ENCODE peak calls at places on chromosomes 2 and 18, in nine cellular contexts. M is stimulated activated CD4-positive, alpha-beta T cell treated with anti-CD3 and anti-CD28 coated beads, Interleukin-12 subunit alpha, Interleukin-12 subunit beta, amount 100 ng/mL, for 4 hours; R is CD4-positive, alpha-beta memory T cell; D is PC-3; S is activated CD8-positive, alpha-beta memory T cell treated with anti-CD3 and anti-CD28 coated beads, Interleukin-2, amount 10 ng/mL, durations not matched to agents 7 days and 5 days; L is DMS153; U is heart right ventricle; F is stimulated activated naive CD4-positive, alpha-beta T cell treated with Interleukin-2 at 50 U/mL for 16 hours; H is stromal cell of bone marrow. I is an unnamed sample.

GRCh38 chr18:64519191-64519590 is 370.3 kb upstream of the LINC00305 start:
- DNase-seq in M (no peak), R (no peak), D (no peak), S (no peak), L (no peak), U (no peak), F (no peak), H (no peak), I (no peak)

GRCh38 chr2:38230756-38231155 is 146.3 kb downstream of the ATL2 start:
- DNase-seq in M (no peak), R (no peak), D (no peak), S (no peak), L (no peak), U (no peak), F (no peak), H (no peak), I (no peak)

GRCh38 chr2:147500229-147500628 is 344.6 kb upstream of the ACVR2A start:
- DNase-seq in M (no peak), R (peak; percentile 51), D (no peak), S (no peak), L (no peak), U (no peak), F (no peak), H (no peak), I (no peak)

GRCh38 chr18:11585596-11585995 is 23.8 kb upstream of the SLC35G4 start:
- DNase-seq in M (no peak), R (no peak), D (no peak), S (no peak), L (no peak), U (no peak), F (no peak), H (no peak), I (no peak)

GRCh38 chr18:3652380-3653262 is 202.6 kb downstream of the TGIF1 start:
- DNase-seq in M (peak; percentile 32), R (no peak), D (peak; percentile 99), S (peak; percentile 49), L (no peak), U (peak; percentile 38), F (peak; percentile 71), H (peak; percentile 92), I (no peak)

GRCh38 chr2:160752475-160753330 is 259.1 kb upstream of the RBMS1 start:
- DNase-seq in M (no peak), R (no peak), D (peak; percentile 91), S (no peak), L (no peak), U (no peak), F (no peak), H (peak; percentile 28), I (no peak)

GRCh38 chr18:6055711-6056110 is 160.4 kb upstream of the TMEM200C start:
- DNase-seq in M (no peak), R (no peak), D (peak; percentile 88), S (no peak), L (no peak), U (no peak), F (no peak), H (peak; percentile 33), I (no peak)

GRCh38 chr2:233469261-233470006 is 97.1 kb downstream of the USP40 start:
- DNase-seq in M (no peak), R (no peak), D (no peak), S (no peak), L (no peak), U (peak; percentile 72), F (no peak), H (no peak), I (no peak)

GRCh38 chr2:239679755-239680154 is 278.9 kb upstream of the HDAC4 start:
- DNase-seq in M (no peak), R (no peak), D (no peak), S (peak; percentile 28), L (no peak), U (no peak), F (no peak), H (no peak), I (no peak)

GRCh38 chr2:173459363-173459762 is 104.7 kb downstream of the CDCA7 start:
- DNase-seq in M (no peak), R (no peak), D (no peak), S (no peak), L (no peak), U (no peak), F (no peak), H (no peak), I (no peak)

GRCh38 chr2:179277429-179278196 is 13.0 kb upstream of the SESTD1 start:
- DNase-seq in M (no peak), R (no peak), D (no peak), S (no peak), L (no peak), U (no peak), F (no peak), H (no peak), I (no peak)

GRCh38 chr2:196466581-196466980 is 172.9 kb upstream of the CCDC150 start:
- DNase-seq in M (no peak), R (no peak), D (no peak), S (no peak), L (no peak), U (no peak), F (no peak), H (no peak), I (no peak)

GRCh38 chr2:174004900-174005605 is 39.9 kb upstream of the SP3 start:
- DNase-seq in M (no peak), R (no peak), D (peak; percentile 59), S (no peak), L (no peak), U (no peak), F (no peak), H (no peak), I (no peak)

GRCh38 chr2:143685439-143686078 is 556.3 kb downstream of the ARHGAP15 start:
- DNase-seq in M (no peak), R (no peak), D (no peak), S (no peak), L (peak; percentile 81), U (no peak), F (no peak), H (no peak), I (peak; percentile 76)

GRCh38 chr18:48563027-48563426 is 24.2 kb downstream of the CTIF start:
- DNase-seq in M (no peak), R (no peak), D (peak; percentile 39), S (no peak), L (no peak), U (no peak), F (no peak), H (no peak), I (no peak)

GRCh38 chr2:157874278-157874825 is 1.8 kb downstream of the ACVR1 start:
- DNase-seq in M (no peak), R (no peak), D (no peak), S (no peak), L (no peak), U (peak; percentile 40), F (no peak), H (no peak), I (no peak)

GRCh38 chr18:44813586-44813985 is 132.9 kb downstream of the SETBP1 start:
- DNase-seq in M (no peak), R (no peak), D (no peak), S (no peak), L (no peak), U (no peak), F (no peak), H (no peak), I (no peak)

GRCh38 chr2:24930768-24931167 is 10.7 kb upstream of the ADCY3 start:
- DNase-seq in M (no peak), R (no peak), D (peak; percentile 13), S (peak; percentile 66), L (no peak), U (no peak), F (no peak), H (no peak), I (no peak)